ENCODE peak calls at places on chromosomes 12 and 14, in five cellular contexts. E is mucosa of descending colon, Z is ovary, A is cardiac muscle cell, Q is tibial nerve. Y is an unnamed sample.
A peak's percentile ranks its signal among the peaks of the same experiment; 100 is the strongest.

GRCh38 chr12:13203028-13203922 is 6.7 kb downstream of the EMP1 start:
- DNase-seq in E (peak; percentile 53), A (peak; percentile 35), Q (peak; percentile 65), Z (no peak), Y (peak; percentile 23)

GRCh38 chr14:68507544-68508081 is 285.3 kb downstream of the ZFP36L1 start:
- DNase-seq in Q (no peak), Z (no peak), A (no peak), E (no peak), Y (no peak)

GRCh38 chr12:11666651-11667050 is 17.2 kb downstream of the ETV6 start:
- DNase-seq in A (no peak), E (no peak), Q (no peak), Z (no peak), Y (no peak)

GRCh38 chr14:50598765-50599164 is 38.8 kb downstream of the ATL1 start:
- DNase-seq in E (no peak), Q (no peak), A (no peak), Z (no peak), Y (no peak)

GRCh38 chr12:90791445-90791844 is 163.5 kb downstream of the CCER1 start:
- DNase-seq in E (no peak), Q (no peak), A (no peak), Z (no peak), Y (no peak)

GRCh38 chr12:94793191-94793595 is 142.8 kb upstream of the TMCC3 start:
- DNase-seq in E (no peak), Z (peak; percentile 29), A (no peak), Q (no peak), Y (no peak)

GRCh38 chr14:67457782-67458181 is 30.7 kb downstream of the TMEM229B start:
- DNase-seq in A (peak; percentile 77), Z (no peak), E (no peak), Q (no peak), Y (no peak)

GRCh38 chr14:74871819-74872218 is 4.1 kb downstream of the PROX2 start:
- DNase-seq in Q (no peak), Z (no peak), A (no peak), E (no peak), Y (no peak)

GRCh38 chr12:16361142-16361783 is 13.8 kb downstream of the MGST1 start:
- DNase-seq in Q (no peak), E (no peak), Z (no peak), A (no peak), Y (no peak)

GRCh38 chr14:50677527-50678063 is 9.5 kb upstream of the SAV1 start:
- DNase-seq in Z (no peak), A (no peak), Q (no peak), E (no peak), Y (peak; percentile 29)

GRCh38 chr14:89621009-89621421 is 204.0 kb upstream of the FOXN3 start:
- DNase-seq in Z (no peak), Q (no peak), E (no peak), A (no peak), Y (peak; percentile 41)

GRCh38 chr14:85732031-85732430 is 202.1 kb downstream of the FLRT2 start:
- DNase-seq in E (no peak), Q (no peak), A (no peak), Z (no peak), Y (no peak)

GRCh38 chr12:124498178-124498869 is 69.1 kb downstream of the NCOR2 start:
- DNase-seq in E (no peak), A (no peak), Z (no peak), Q (no peak), Y (no peak)

GRCh38 chr12:75779891-75780501 is 251.6 kb downstream of the PHLDA1 start:
- DNase-seq in Z (no peak), E (no peak), A (peak; percentile 13), Q (no peak), Y (no peak)

DNA sequence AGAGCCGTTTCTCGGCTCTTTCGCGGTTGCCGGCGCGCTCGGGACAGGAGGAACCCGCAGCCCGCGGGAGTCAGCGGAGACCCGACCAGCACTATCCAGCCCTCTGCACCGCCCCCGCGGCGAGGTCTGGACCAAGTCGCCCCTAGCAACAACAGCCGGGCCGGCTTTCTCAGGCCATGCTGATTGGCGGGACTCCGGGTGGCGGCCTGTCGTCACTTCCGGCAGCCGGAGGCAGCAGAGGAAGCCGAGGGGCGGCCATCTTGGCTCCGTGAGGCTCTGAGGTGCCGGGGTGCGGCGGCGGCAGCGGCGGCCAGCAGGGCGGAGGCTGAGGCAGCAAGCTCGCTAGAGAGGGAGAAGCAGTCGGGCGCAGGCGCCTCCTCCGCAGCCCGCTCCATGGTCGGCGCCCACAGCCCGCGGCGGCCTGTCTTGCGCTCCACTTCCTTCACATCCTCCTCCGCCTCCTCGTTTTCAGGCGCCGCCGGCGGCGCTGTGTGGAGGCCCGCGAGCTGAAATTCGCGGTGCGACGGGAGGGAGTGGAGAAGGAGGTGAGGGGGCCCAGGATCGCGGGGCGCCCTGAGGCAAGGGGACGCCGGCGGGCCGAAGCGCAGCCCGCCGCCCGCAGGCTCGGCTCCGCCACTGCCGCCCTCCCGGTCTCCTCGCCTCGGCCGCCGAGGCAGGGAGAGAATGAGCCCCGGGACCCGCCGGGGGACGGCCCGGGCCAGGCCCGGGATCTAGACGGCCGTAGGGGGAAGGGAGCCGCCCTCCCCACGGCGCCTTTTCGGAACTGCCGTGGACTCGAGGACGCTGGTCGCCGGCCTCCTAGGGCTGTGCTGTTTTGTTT is at the start of gene MARK3:
- DNase-seq in A (peak; percentile 99), Z (peak; percentile 97), Q (peak; percentile 93), E (peak; percentile 97), Y (peak; percentile 98)
- TF ChIP-seq CTCF in A (peak; percentile 18), Z (peak; percentile 31), Q (peak; percentile 69), E (no peak), Y (peak; percentile 21)

DNA sequence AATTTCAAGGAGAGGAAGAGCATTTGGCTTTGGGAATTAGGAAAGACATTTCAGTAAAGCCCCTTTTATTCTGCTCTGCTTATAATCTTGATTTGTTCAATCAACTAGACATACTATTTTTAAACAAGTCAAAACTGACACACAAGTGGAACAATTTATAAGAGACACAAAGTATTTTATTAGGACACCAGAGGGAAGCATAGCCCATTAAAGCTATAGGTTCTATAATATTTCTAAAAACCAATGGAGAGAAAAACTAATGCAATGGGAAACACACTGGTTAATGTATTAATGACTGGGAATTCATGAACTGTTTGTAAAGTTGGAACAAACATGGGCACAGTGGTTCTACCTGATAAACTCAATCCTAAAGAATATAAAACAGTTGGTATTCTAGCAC is 15.3 kb upstream of the CERS5 start:
- DNase-seq in Z (no peak), A (no peak), E (no peak), Q (no peak), Y (no peak)
- TF ChIP-seq CTCF in Z (no peak), A (no peak), E (no peak), Q (no peak), Y (no peak)

GRCh38 chr12:45121224-45121623 is 70.3 kb upstream of the DBX2 start:
- DNase-seq in A (no peak), Q (no peak), Z (no peak), E (no peak), Y (no peak)
- TF ChIP-seq CTCF in A (no peak), Q (no peak), Z (no peak), E (no peak), Y (no peak)

GRCh38 chr12:88393017-88393767 is 187.1 kb downstream of the KITLG start:
- DNase-seq in E (no peak), Q (no peak), Z (no peak), A (peak; percentile 27), Y (no peak)
- TF ChIP-seq CTCF in E (no peak), Q (no peak), Z (no peak), A (peak; percentile 52), Y (peak; percentile 42)

GRCh38 chr12:47811070-47811391 is 8.7 kb downstream of the HDAC7 start:
- DNase-seq in A (peak; percentile 28), Z (no peak), Q (no peak), E (no peak), Y (no peak)

GRCh38 chr12:47808049-47808448 is 11.7 kb downstream of the HDAC7 start:
- DNase-seq in E (peak; percentile 70), Q (no peak), Z (peak; percentile 60), A (peak; percentile 67), Y (peak; percentile 58)

GRCh38 chr12:47811581-47812484 is 7.9 kb downstream of the HDAC7 start:
- DNase-seq in A (no peak), E (no peak), Z (peak; percentile 83), Q (peak; percentile 76), Y (no peak)

GRCh38 chr12:47807338-47807737 is 12.4 kb downstream of the HDAC7 start:
- DNase-seq in E (no peak), A (no peak), Q (no peak), Z (no peak), Y (no peak)

GRCh38 chr12:47808574-47809380 is 10.9 kb downstream of the HDAC7 start:
- DNase-seq in Z (no peak), Q (no peak), E (no peak), A (no peak), Y (no peak)
- TF ChIP-seq CTCF in Z (no peak), Q (peak; percentile 16), E (no peak), A (peak; percentile 24), Y (peak; percentile 24)

GRCh38 chr14:54699735-54700134 is 132.8 kb downstream of the SAMD4A start:
- DNase-seq in Q (no peak), Z (no peak), E (no peak), A (no peak), Y (no peak)

GRCh38 chr14:54698501-54698900 is 131.6 kb downstream of the SAMD4A start:
- DNase-seq in A (peak; percentile 27), E (no peak), Z (no peak), Q (no peak), Y (no peak)

GRCh38 chr14:54700717-54701116 is 133.8 kb downstream of the SAMD4A start:
- DNase-seq in Q (no peak), Z (no peak), E (no peak), A (no peak), Y (no peak)

GRCh38 chr14:54697806-54698205 is 130.9 kb downstream of the SAMD4A start:
- DNase-seq in Z (no peak), E (no peak), Q (no peak), A (no peak), Y (no peak)

DNA sequence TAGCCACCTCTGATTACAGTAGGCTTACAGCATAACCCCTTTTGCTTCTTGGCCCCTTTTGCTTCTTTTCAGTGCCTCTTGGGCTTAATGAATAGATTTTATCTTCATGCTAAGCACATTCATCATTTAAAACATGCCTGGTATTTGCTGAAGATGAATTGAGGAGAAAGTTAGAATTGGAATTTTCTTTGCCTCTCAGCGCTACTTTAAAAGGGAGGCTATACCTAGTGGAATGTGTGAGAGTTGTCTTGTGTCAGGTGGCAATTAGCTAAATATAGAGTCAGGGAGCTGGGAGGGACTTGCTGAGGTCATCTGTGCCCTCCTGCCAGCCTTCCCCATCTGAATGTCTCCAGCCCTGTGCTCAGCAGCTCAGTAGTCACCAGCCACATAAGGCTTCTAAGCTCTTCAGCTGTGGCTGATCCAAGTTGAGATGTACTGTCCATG is 132.2 kb downstream of the SAMD4A start:
- DNase-seq in E (no peak), A (peak; percentile 90), Q (no peak), Z (no peak), Y (no peak)
- TF ChIP-seq CTCF in E (no peak), A (no peak), Q (no peak), Z (no peak), Y (no peak)